ENCODE peak calls at places on chromosomes 1 and 21, in eight cellular contexts. One of them, this sample, is unnamed.

GRCh38 chr1:8139383-8139782 is 113.3 kb upstream of the ERRFI1 start:
- DNase-seq in hepatocyte: no peak
- DNase-seq in naive thymus-derived CD4-positive, alpha-beta T cell: no peak
- DNase-seq in adrenal gland: no peak
- DNase-seq in GM23248: no peak
- DNase-seq in cardiac muscle cell: no peak
- DNase-seq in mesenchymal stem cell: no peak
- DNase-seq in thoracic aorta: no peak
- DNase-seq in this sample: no peak

GRCh38 chr1:167484726-167485125 is 33.6 kb downstream of the CD247 start:
- DNase-seq in thoracic aorta: no peak
- DNase-seq in naive thymus-derived CD4-positive, alpha-beta T cell: no peak
- DNase-seq in mesenchymal stem cell: no peak
- DNase-seq in adrenal gland: no peak
- DNase-seq in GM23248: no peak
- DNase-seq in cardiac muscle cell: no peak
- DNase-seq in hepatocyte: no peak
- DNase-seq in this sample: no peak

GRCh38 chr21:25735895-25736597 is 1.3 kb downstream of the GABPA start:
- DNase-seq in thoracic aorta: no peak
- DNase-seq in cardiac muscle cell: peak; percentile 42
- DNase-seq in naive thymus-derived CD4-positive, alpha-beta T cell: peak; percentile 24
- DNase-seq in GM23248: peak; percentile 49
- DNase-seq in mesenchymal stem cell: peak; percentile 61
- DNase-seq in adrenal gland: no peak
- DNase-seq in hepatocyte: peak; percentile 59
- DNase-seq in this sample: peak; percentile 25

GRCh38 chr1:90911353-90911752 is 110.5 kb downstream of the ZNF644 start:
- DNase-seq in hepatocyte: no peak
- DNase-seq in thoracic aorta: no peak
- DNase-seq in cardiac muscle cell: no peak
- DNase-seq in mesenchymal stem cell: no peak
- DNase-seq in naive thymus-derived CD4-positive, alpha-beta T cell: no peak
- DNase-seq in GM23248: no peak
- DNase-seq in adrenal gland: no peak
- DNase-seq in this sample: no peak

GRCh38 chr1:89125571-89126233 is at the start of gene GBP2:
- DNase-seq in cardiac muscle cell: peak; percentile 72
- DNase-seq in thoracic aorta: no peak
- DNase-seq in mesenchymal stem cell: peak; percentile 94
- DNase-seq in naive thymus-derived CD4-positive, alpha-beta T cell: peak; percentile 42
- DNase-seq in GM23248: peak; percentile 89
- DNase-seq in hepatocyte: peak; percentile 77
- DNase-seq in adrenal gland: peak; percentile 25
- DNase-seq in this sample: peak; percentile 86

GRCh38 chr21:40602105-40602504 is 244.9 kb downstream of the DSCAM start:
- DNase-seq in adrenal gland: no peak
- DNase-seq in cardiac muscle cell: no peak
- DNase-seq in GM23248: no peak
- DNase-seq in hepatocyte: peak; percentile 13
- DNase-seq in naive thymus-derived CD4-positive, alpha-beta T cell: no peak
- DNase-seq in thoracic aorta: no peak
- DNase-seq in mesenchymal stem cell: no peak
- DNase-seq in this sample: no peak

GRCh38 chr21:40731206-40731605 is 115.8 kb downstream of the DSCAM start:
- DNase-seq in naive thymus-derived CD4-positive, alpha-beta T cell: no peak
- DNase-seq in adrenal gland: no peak
- DNase-seq in cardiac muscle cell: no peak
- DNase-seq in mesenchymal stem cell: no peak
- DNase-seq in thoracic aorta: no peak
- DNase-seq in GM23248: no peak
- DNase-seq in hepatocyte: no peak
- DNase-seq in this sample: no peak

GRCh38 chr1:3283849-3284248 is 170.6 kb upstream of the ARHGEF16 start:
- DNase-seq in hepatocyte: peak; percentile 60
- DNase-seq in naive thymus-derived CD4-positive, alpha-beta T cell: no peak
- DNase-seq in thoracic aorta: no peak
- DNase-seq in adrenal gland: peak; percentile 27
- DNase-seq in cardiac muscle cell: peak; percentile 20
- DNase-seq in GM23248: peak; percentile 47
- DNase-seq in mesenchymal stem cell: no peak
- DNase-seq in this sample: peak; percentile 48

GRCh38 chr1:225617956-225618355 is 35.0 kb downstream of the ENAH start:
- DNase-seq in cardiac muscle cell: no peak
- DNase-seq in thoracic aorta: no peak
- DNase-seq in adrenal gland: no peak
- DNase-seq in mesenchymal stem cell: no peak
- DNase-seq in hepatocyte: no peak
- DNase-seq in naive thymus-derived CD4-positive, alpha-beta T cell: no peak
- DNase-seq in GM23248: no peak
- DNase-seq in this sample: no peak
- H3K9me3 ChIP-seq in cardiac muscle cell: no peaks in the 10 kb centered on the region
- H3K9me3 ChIP-seq in thoracic aorta: no peaks in the 10 kb centered on the region
- H3K9me3 ChIP-seq in adrenal gland: no peaks in the 10 kb centered on the region
- H3K9me3 ChIP-seq in mesenchymal stem cell: no peaks in the 10 kb centered on the region
- H3K9me3 ChIP-seq in hepatocyte: no peaks in the 10 kb centered on the region
- H3K9me3 ChIP-seq in naive thymus-derived CD4-positive, alpha-beta T cell: no peaks in the 10 kb centered on the region
- H3K9me3 ChIP-seq in GM23248: no peaks in the 10 kb centered on the region
- H3K9me3 ChIP-seq in this sample: no peaks in the 10 kb centered on the region

GRCh38 chr21:8989883-8990325 is 1531.5 kb upstream of the TPTE start:
- DNase-seq in adrenal gland: no peak
- DNase-seq in thoracic aorta: no peak
- DNase-seq in hepatocyte: no peak
- DNase-seq in naive thymus-derived CD4-positive, alpha-beta T cell: no peak
- DNase-seq in cardiac muscle cell: no peak
- DNase-seq in GM23248: no peak
- DNase-seq in mesenchymal stem cell: no peak
- DNase-seq in this sample: no peak
- H3K9me3 ChIP-seq in adrenal gland: no peaks in the 10 kb centered on the region
- H3K9me3 ChIP-seq in thoracic aorta: no peaks in the 10 kb centered on the region
- H3K9me3 ChIP-seq in hepatocyte: peaks cover 21% of the 10 kb centered on the region
- H3K9me3 ChIP-seq in naive thymus-derived CD4-positive, alpha-beta T cell: no peaks in the 10 kb centered on the region
- H3K9me3 ChIP-seq in cardiac muscle cell: peaks cover 14% of the 10 kb centered on the region
- H3K9me3 ChIP-seq in GM23248: no peaks in the 10 kb centered on the region
- H3K9me3 ChIP-seq in mesenchymal stem cell: peaks cover 33% of the 10 kb centered on the region
- H3K9me3 ChIP-seq in this sample: peaks cover 16% of the 10 kb centered on the region

GRCh38 chr21:9758141-9758540 is 763.2 kb upstream of the TPTE start:
- DNase-seq in naive thymus-derived CD4-positive, alpha-beta T cell: no peak
- DNase-seq in thoracic aorta: no peak
- DNase-seq in GM23248: no peak
- DNase-seq in hepatocyte: no peak
- DNase-seq in adrenal gland: no peak
- DNase-seq in cardiac muscle cell: no peak
- DNase-seq in mesenchymal stem cell: no peak
- DNase-seq in this sample: no peak
- H3K9me3 ChIP-seq in naive thymus-derived CD4-positive, alpha-beta T cell: no peaks in the 10 kb centered on the region
- H3K9me3 ChIP-seq in thoracic aorta: no peaks in the 10 kb centered on the region
- H3K9me3 ChIP-seq in GM23248: peaks cover 7% of the 10 kb centered on the region
- H3K9me3 ChIP-seq in hepatocyte: peaks cover 37% of the 10 kb centered on the region
- H3K9me3 ChIP-seq in adrenal gland: no peaks in the 10 kb centered on the region
- H3K9me3 ChIP-seq in cardiac muscle cell: peaks cover 39% of the 10 kb centered on the region
- H3K9me3 ChIP-seq in mesenchymal stem cell: peaks cover 15% of the 10 kb centered on the region
- H3K9me3 ChIP-seq in this sample: peaks cover 4% of the 10 kb centered on the region

GRCh38 chr1:112370981-112371380 is 25.0 kb upstream of the CTTNBP2NL start:
- DNase-seq in thoracic aorta: no peak
- DNase-seq in hepatocyte: no peak
- DNase-seq in naive thymus-derived CD4-positive, alpha-beta T cell: no peak
- DNase-seq in cardiac muscle cell: peak; percentile 64
- DNase-seq in mesenchymal stem cell: no peak
- DNase-seq in adrenal gland: no peak
- DNase-seq in GM23248: no peak
- DNase-seq in this sample: no peak

GRCh38 chr1:112375701-112376100 is 20.3 kb upstream of the CTTNBP2NL start:
- DNase-seq in mesenchymal stem cell: no peak
- DNase-seq in GM23248: no peak
- DNase-seq in adrenal gland: no peak
- DNase-seq in hepatocyte: no peak
- DNase-seq in thoracic aorta: no peak
- DNase-seq in cardiac muscle cell: no peak
- DNase-seq in naive thymus-derived CD4-positive, alpha-beta T cell: no peak
- DNase-seq in this sample: no peak

GRCh38 chr1:112369389-112370285 is 26.4 kb upstream of the CTTNBP2NL start:
- DNase-seq in naive thymus-derived CD4-positive, alpha-beta T cell: peak; percentile 76
- DNase-seq in hepatocyte: peak; percentile 94
- DNase-seq in cardiac muscle cell: peak; percentile 89
- DNase-seq in adrenal gland: peak; percentile 87
- DNase-seq in mesenchymal stem cell: peak; percentile 81
- DNase-seq in GM23248: peak; percentile 91
- DNase-seq in thoracic aorta: peak; percentile 62
- DNase-seq in this sample: peak; percentile 83

GRCh38 chr1:112371770-112372169 is 24.2 kb upstream of the CTTNBP2NL start:
- DNase-seq in hepatocyte: no peak
- DNase-seq in adrenal gland: no peak
- DNase-seq in thoracic aorta: no peak
- DNase-seq in cardiac muscle cell: peak; percentile 55
- DNase-seq in naive thymus-derived CD4-positive, alpha-beta T cell: no peak
- DNase-seq in GM23248: no peak
- DNase-seq in mesenchymal stem cell: no peak
- DNase-seq in this sample: no peak

GRCh38 chr1:112373841-112374240 is 22.2 kb upstream of the CTTNBP2NL start:
- DNase-seq in naive thymus-derived CD4-positive, alpha-beta T cell: no peak
- DNase-seq in hepatocyte: no peak
- DNase-seq in cardiac muscle cell: no peak
- DNase-seq in mesenchymal stem cell: no peak
- DNase-seq in thoracic aorta: no peak
- DNase-seq in adrenal gland: no peak
- DNase-seq in GM23248: no peak
- DNase-seq in this sample: no peak
- H3K9me3 ChIP-seq in naive thymus-derived CD4-positive, alpha-beta T cell: no peaks in the 10 kb centered on the region
- H3K9me3 ChIP-seq in hepatocyte: no peaks in the 10 kb centered on the region
- H3K9me3 ChIP-seq in cardiac muscle cell: no peaks in the 10 kb centered on the region
- H3K9me3 ChIP-seq in mesenchymal stem cell: no peaks in the 10 kb centered on the region
- H3K9me3 ChIP-seq in thoracic aorta: no peaks in the 10 kb centered on the region
- H3K9me3 ChIP-seq in adrenal gland: no peaks in the 10 kb centered on the region
- H3K9me3 ChIP-seq in GM23248: no peaks in the 10 kb centered on the region
- H3K9me3 ChIP-seq in this sample: no peaks in the 10 kb centered on the region

GRCh38 chr21:19048088-19048672 is 644.6 kb upstream of the TMPRSS15 start:
- DNase-seq in thoracic aorta: no peak
- DNase-seq in adrenal gland: no peak
- DNase-seq in GM23248: no peak
- DNase-seq in hepatocyte: peak; percentile 35
- DNase-seq in mesenchymal stem cell: no peak
- DNase-seq in cardiac muscle cell: no peak
- DNase-seq in naive thymus-derived CD4-positive, alpha-beta T cell: no peak
- DNase-seq in this sample: peak; percentile 89

DNA sequence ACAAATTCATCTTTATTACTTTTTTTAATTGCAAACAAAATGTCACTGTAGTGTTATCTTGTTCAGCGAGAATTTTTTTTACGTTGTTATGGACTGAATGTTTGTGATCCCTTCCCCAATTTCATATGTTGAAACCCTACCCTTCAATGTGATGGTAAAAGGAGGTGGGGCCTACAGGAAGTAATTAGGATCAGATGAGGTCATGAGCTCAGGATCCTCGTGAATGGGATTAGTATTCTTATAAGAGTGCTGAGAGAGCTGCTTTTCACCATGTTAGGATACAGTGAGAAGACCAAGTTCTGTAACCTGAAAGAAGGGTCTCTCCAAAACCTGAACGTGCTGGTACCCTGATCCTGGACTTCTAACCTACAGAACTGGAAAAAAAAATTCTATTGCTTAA is 646.0 kb upstream of the TMPRSS15 start:
- DNase-seq in cardiac muscle cell: no peak
- DNase-seq in adrenal gland: no peak
- DNase-seq in naive thymus-derived CD4-positive, alpha-beta T cell: no peak
- DNase-seq in GM23248: no peak
- DNase-seq in mesenchymal stem cell: no peak
- DNase-seq in hepatocyte: no peak
- DNase-seq in thoracic aorta: no peak
- DNase-seq in this sample: no peak
- H3K9me3 ChIP-seq in cardiac muscle cell: no peaks in the 10 kb centered on the region
- H3K9me3 ChIP-seq in adrenal gland: no peaks in the 10 kb centered on the region
- H3K9me3 ChIP-seq in naive thymus-derived CD4-positive, alpha-beta T cell: no peaks in the 10 kb centered on the region
- H3K9me3 ChIP-seq in GM23248: no peaks in the 10 kb centered on the region
- H3K9me3 ChIP-seq in mesenchymal stem cell: peaks cover 26% of the 10 kb centered on the region
- H3K9me3 ChIP-seq in hepatocyte: no peaks in the 10 kb centered on the region
- H3K9me3 ChIP-seq in thoracic aorta: no peaks in the 10 kb centered on the region
- H3K9me3 ChIP-seq in this sample: no peaks in the 10 kb centered on the region

DNA sequence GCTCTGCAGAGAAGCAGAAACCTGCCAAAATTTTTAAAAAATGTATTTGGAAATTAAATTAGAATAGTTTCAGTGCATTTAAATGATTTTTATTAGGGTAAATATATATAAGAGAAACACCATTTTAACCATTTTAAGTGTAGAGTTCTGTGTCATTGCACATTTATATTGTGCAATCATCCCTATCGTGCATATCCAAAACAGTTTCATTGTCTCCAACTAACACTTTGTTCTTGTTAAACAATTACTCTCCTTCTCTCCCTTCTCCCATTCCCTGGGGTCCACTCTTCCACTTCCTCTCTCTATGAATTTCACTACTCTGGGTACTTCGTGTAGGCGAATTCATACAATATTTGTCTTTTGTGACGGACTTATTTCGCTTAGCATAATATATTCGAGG is 6.0 kb upstream of the OR2L8 start:
- DNase-seq in adrenal gland: no peak
- DNase-seq in hepatocyte: no peak
- DNase-seq in GM23248: no peak
- DNase-seq in thoracic aorta: no peak
- DNase-seq in mesenchymal stem cell: no peak
- DNase-seq in naive thymus-derived CD4-positive, alpha-beta T cell: no peak
- DNase-seq in cardiac muscle cell: no peak
- DNase-seq in this sample: no peak
- H3K9me3 ChIP-seq in adrenal gland: no peaks in the 10 kb centered on the region
- H3K9me3 ChIP-seq in hepatocyte: no peaks in the 10 kb centered on the region
- H3K9me3 ChIP-seq in GM23248: no peaks in the 10 kb centered on the region
- H3K9me3 ChIP-seq in thoracic aorta: no peaks in the 10 kb centered on the region
- H3K9me3 ChIP-seq in mesenchymal stem cell: peaks cover 31% of the 10 kb centered on the region
- H3K9me3 ChIP-seq in naive thymus-derived CD4-positive, alpha-beta T cell: no peaks in the 10 kb centered on the region
- H3K9me3 ChIP-seq in cardiac muscle cell: no peaks in the 10 kb centered on the region
- H3K9me3 ChIP-seq in this sample: no peaks in the 10 kb centered on the region

This sample was measured in small intestine.